ENCODE peak calls at places on chromosomes 2 and 18, in eight cellular contexts. R is osteocyte, M is left ventricle myocardium inferior, J is mucosa of descending colon, H is progenitor cell of endocrine pancreas, G is Peyer's patch, C is ascending aorta, Y is transverse colon. N is an unnamed sample.

GRCh38 chr2:54903736-54904554 is 146.3 kb downstream of the RTN4 start:
- DNase-seq in M (no peak), Y (peak; percentile 62), J (peak; percentile 73), G (peak; percentile 72), R (peak; percentile 85), H (no peak), C (peak; percentile 26), N (no peak)

GRCh38 chr18:13813271-13813849 is 10.6 kb upstream of the MC5R start:
- DNase-seq in C (no peak), J (no peak), M (peak; percentile 38), Y (peak; percentile 70), G (peak; percentile 63), H (peak; percentile 59), R (peak; percentile 85), N (peak; percentile 75)

GRCh38 chr18:55310044-55310676 is 277.8 kb downstream of the TCF4 start:
- DNase-seq in Y (no peak), R (no peak), H (no peak), G (no peak), C (no peak), J (no peak), M (no peak), N (no peak)

GRCh38 chr2:68714866-68715265 is 19.7 kb upstream of the ARHGAP25 start:
- DNase-seq in M (peak; percentile 51), H (no peak), R (no peak), J (peak; percentile 77), Y (peak; percentile 69), C (peak; percentile 62), G (no peak), N (no peak)

GRCh38 chr18:10408131-10408530 is 46.3 kb upstream of the APCDD1 start:
- DNase-seq in R (no peak), M (no peak), J (no peak), G (no peak), C (no peak), Y (no peak), H (no peak), N (no peak)

GRCh38 chr2:165007162-165007744 is 51.9 kb upstream of the SLC38A11 start:
- DNase-seq in G (no peak), M (no peak), H (no peak), C (no peak), R (no peak), Y (no peak), J (no peak), N (no peak)

GRCh38 chr18:5380581-5380980 is 85.1 kb upstream of the ZBTB14 start:
- DNase-seq in H (no peak), G (no peak), Y (no peak), J (no peak), C (no peak), M (no peak), R (no peak), N (no peak)

GRCh38 chr2:172116107-172116506 is 13.4 kb upstream of the DLX2 start:
- DNase-seq in Y (no peak), R (no peak), J (no peak), G (no peak), C (no peak), H (no peak), M (no peak), N (no peak)

GRCh38 chr2:53827398-53828175 is 32.2 kb downstream of the GPR75 start:
- DNase-seq in G (no peak), C (no peak), Y (no peak), R (no peak), J (no peak), M (no peak), H (no peak), N (no peak)

GRCh38 chr2:62934501-62934900 is 116.1 kb upstream of the OTX1 start:
- DNase-seq in R (no peak), Y (no peak), J (no peak), H (no peak), M (no peak), G (no peak), C (no peak), N (no peak)

GRCh38 chr2:23788100-23788499 is 138.8 kb downstream of the ATAD2B start:
- DNase-seq in G (no peak), J (no peak), M (no peak), R (no peak), Y (no peak), H (no peak), C (no peak), N (no peak)

GRCh38 chr2:138500592-138501426 is 761 bp upstream of the SPOPL start:
- DNase-seq in G (no peak), J (peak; percentile 56), Y (peak; percentile 31), H (no peak), R (no peak), C (no peak), M (no peak), N (peak; percentile 27)

GRCh38 chr2:5389740-5390139 is 302.4 kb upstream of the SOX11 start:
- DNase-seq in R (no peak), H (no peak), M (peak; percentile 20), Y (no peak), G (no peak), C (no peak), J (no peak), N (no peak)

GRCh38 chr2:201074996-201075395 is 3.2 kb downstream of the NDUFB3 start:
- DNase-seq in J (no peak), G (no peak), Y (no peak), M (no peak), R (no peak), C (no peak), H (no peak), N (no peak)

GRCh38 chr18:12885500-12885899 is 1.5 kb upstream of the PTPN2 start:
- DNase-seq in C (no peak), G (no peak), M (no peak), H (no peak), R (no peak), J (no peak), Y (no peak), N (no peak)

GRCh38 chr2:171547256-171547655 is 25.0 kb downstream of the CYBRD1 start:
- DNase-seq in R (no peak), C (no peak), J (no peak), G (no peak), H (no peak), Y (no peak), M (no peak), N (no peak)

DNA sequence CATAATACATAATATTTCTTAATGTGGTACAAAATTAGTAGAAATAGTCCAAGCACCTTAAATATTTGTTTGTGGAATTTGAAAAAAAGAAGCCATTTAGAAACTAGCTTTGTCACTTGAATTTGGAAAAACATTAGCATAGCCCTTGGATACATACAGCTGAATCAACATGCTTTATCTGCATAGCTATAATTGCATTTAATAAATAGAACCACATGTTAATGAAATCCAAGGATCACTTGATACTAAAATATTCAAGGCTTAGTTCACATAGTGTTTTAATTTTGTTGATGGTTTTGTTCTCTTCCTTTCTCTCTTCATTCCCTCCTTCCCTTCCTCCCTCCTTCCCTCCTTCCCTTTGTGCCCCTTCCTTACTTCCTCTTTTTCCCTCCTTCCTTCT is 169.4 kb upstream of the NRXN1 start:
- DNase-seq in M (no peak), Y (no peak), C (no peak), J (no peak), G (no peak), H (no peak), R (no peak), N (no peak)
- TF ChIP-seq CTCF in M (no peak), Y (no peak), C (no peak), J (no peak), G (no peak), H (no peak), R (no peak), N (no peak)

GRCh38 chr18:37335337-37335736 is 230.3 kb downstream of the CELF4 start:
- DNase-seq in R (no peak), H (no peak), G (no peak), M (no peak), C (no peak), Y (no peak), J (no peak), N (peak; percentile 30)
- TF ChIP-seq CTCF in R (peak; percentile 39), H (peak; percentile 44), G (no peak), M (peak; percentile 19), C (no peak), Y (peak; percentile 19), J (no peak), N (peak; percentile 21)

DNA sequence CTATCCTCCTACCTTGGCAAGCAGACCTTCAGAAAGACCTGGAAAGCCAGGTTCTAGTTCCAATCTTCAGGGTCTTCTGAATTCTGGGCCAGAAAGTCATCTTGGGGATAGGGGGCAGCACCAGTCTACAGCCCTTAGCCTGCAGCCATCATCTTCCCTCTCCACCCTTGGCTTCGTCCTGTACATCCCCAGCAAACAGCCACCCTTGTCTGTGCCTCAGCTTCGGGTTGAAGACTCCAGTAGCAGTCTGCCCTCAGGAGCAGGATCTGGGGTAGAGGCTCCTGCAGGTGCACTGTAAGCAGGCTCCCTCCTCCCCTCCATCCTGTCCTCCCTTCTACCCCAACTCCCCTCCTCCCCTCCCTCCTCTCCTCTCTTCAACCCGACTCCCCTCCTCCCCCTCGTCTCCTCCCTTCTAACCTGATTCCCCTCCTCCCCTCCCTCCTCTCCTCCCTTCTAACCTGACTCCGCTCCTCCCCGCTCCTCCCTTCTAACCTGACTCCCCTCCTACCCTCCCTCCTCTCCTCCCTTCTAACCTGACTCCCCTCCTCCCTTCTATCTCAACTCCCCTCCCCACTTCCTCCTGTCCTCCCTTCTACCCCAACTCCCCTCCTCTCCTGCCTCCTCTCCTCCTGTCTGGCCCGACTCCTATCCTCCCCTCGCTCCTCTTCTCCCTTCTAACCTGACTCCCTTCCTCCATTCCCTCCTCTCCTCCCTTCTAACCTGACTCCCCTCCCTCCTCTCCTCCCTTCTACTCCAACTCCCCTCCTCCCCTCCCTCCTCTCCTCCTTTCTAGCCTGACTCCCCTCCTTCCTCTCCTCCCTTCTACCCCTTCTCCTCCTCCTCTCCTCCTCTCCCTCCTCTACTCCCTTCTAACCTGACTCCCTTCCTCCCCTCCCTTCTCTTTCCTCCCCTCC is 90.1 kb upstream of the SMAD2 start:
- DNase-seq in R (no peak), M (no peak), J (no peak), Y (no peak), H (no peak), G (no peak), C (no peak), N (no peak)
- TF ChIP-seq CTCF in R (no peak), M (no peak), J (no peak), Y (no peak), H (no peak), G (no peak), C (no peak), N (no peak)

GRCh38 chr2:189439342-189439741 is 1.9 kb upstream of the WDR75 start:
- DNase-seq in R (no peak), M (no peak), J (no peak), Y (no peak), G (no peak), C (no peak), H (no peak), N (no peak)
- TF ChIP-seq CTCF in R (no peak), M (no peak), J (no peak), Y (no peak), G (no peak), C (no peak), H (peak; percentile 39), N (peak; percentile 30)

GRCh38 chr18:34901299-34901698 is 139.9 kb upstream of the MAPRE2 start:
- DNase-seq in J (no peak), M (no peak), R (no peak), H (no peak), C (no peak), G (no peak), Y (no peak), N (no peak)
- TF ChIP-seq CTCF in J (no peak), M (peak; percentile 29), R (peak; percentile 39), H (no peak), C (peak; percentile 43), G (no peak), Y (no peak), N (no peak)

GRCh38 chr2:225017713-225018112 is 24.6 kb downstream of the DOCK10 start:
- DNase-seq in R (no peak), J (no peak), Y (no peak), C (no peak), G (no peak), M (no peak), H (no peak), N (no peak)
- TF ChIP-seq CTCF in R (peak; percentile 28), J (no peak), Y (no peak), C (no peak), G (no peak), M (no peak), H (no peak), N (no peak)